ENCODE peak calls at places on chromosomes 4 and X, in five cellular contexts. One of them, this sample, is unnamed.
A peak's percentile ranks its signal among the peaks of the same experiment; 100 is the strongest.

GRCh38 chr4:140335076-140335475 is 38.4 kb upstream of the SCOC start:
- DNase-seq in astrocyte: peak; percentile 10
- DNase-seq in GM12878: no peak
- DNase-seq in Karpas-422: no peak
- DNase-seq in MM.1S: no peak
- DNase-seq in this sample: no peak

GRCh38 chr4:165136529-165136928 is 23.9 kb upstream of the TMEM192 start:
- DNase-seq in astrocyte: no peak
- DNase-seq in GM12878: no peak
- DNase-seq in Karpas-422: no peak
- DNase-seq in MM.1S: no peak
- DNase-seq in this sample: no peak

GRCh38 chr4:165493359-165493758 is 114.6 kb downstream of the CPE start:
- DNase-seq in astrocyte: peak; percentile 30
- DNase-seq in GM12878: no peak
- DNase-seq in Karpas-422: peak; percentile 88
- DNase-seq in MM.1S: peak; percentile 65
- DNase-seq in this sample: peak; percentile 91

GRCh38 chr4:96170198-96170597 is 330.3 kb downstream of the PDHA2 start:
- DNase-seq in astrocyte: no peak
- DNase-seq in GM12878: no peak
- DNase-seq in Karpas-422: no peak
- DNase-seq in MM.1S: no peak
- DNase-seq in this sample: no peak

GRCh38 chr4:17024430-17024829 is 126.0 kb upstream of the LDB2 start:
- DNase-seq in astrocyte: no peak
- DNase-seq in GM12878: no peak
- DNase-seq in Karpas-422: no peak
- DNase-seq in MM.1S: no peak
- DNase-seq in this sample: no peak

GRCh38 chr4:6125103-6125651 is 75.2 kb downstream of the JAKMIP1 start:
- DNase-seq in astrocyte: no peak
- DNase-seq in GM12878: no peak
- DNase-seq in Karpas-422: no peak
- DNase-seq in MM.1S: no peak
- DNase-seq in this sample: no peak

GRCh38 chr4:105179539-105180401 is 33.1 kb downstream of the TET2 start:
- DNase-seq in astrocyte: peak; percentile 30
- DNase-seq in GM12878: no peak
- DNase-seq in Karpas-422: no peak
- DNase-seq in MM.1S: no peak
- DNase-seq in this sample: no peak

GRCh38 chrX:41823402-41823801 is 99.4 kb downstream of the GPR82 start:
- DNase-seq in astrocyte: peak; percentile 32
- DNase-seq in GM12878: no peak
- DNase-seq in Karpas-422: no peak
- DNase-seq in MM.1S: no peak
- DNase-seq in this sample: no peak

GRCh38 chr4:14863420-14864364 is 138.6 kb upstream of the CPEB2 start:
- DNase-seq in astrocyte: no peak
- DNase-seq in GM12878: no peak
- DNase-seq in Karpas-422: no peak
- DNase-seq in MM.1S: no peak
- DNase-seq in this sample: peak; percentile 85

GRCh38 chr4:921830-922331 is 10.2 kb downstream of the GAK start:
- DNase-seq in astrocyte: peak; percentile 33
- DNase-seq in GM12878: peak; percentile 83
- DNase-seq in Karpas-422: no peak
- DNase-seq in MM.1S: no peak
- DNase-seq in this sample: no peak

GRCh38 chr4:75370582-75370981 is 143.6 kb downstream of the RCHY1 start:
- DNase-seq in astrocyte: no peak
- DNase-seq in GM12878: no peak
- DNase-seq in Karpas-422: no peak
- DNase-seq in MM.1S: no peak
- DNase-seq in this sample: no peak

GRCh38 chr4:40256329-40256728 is 59.5 kb downstream of the RHOH start:
- DNase-seq in astrocyte: no peak
- DNase-seq in GM12878: no peak
- DNase-seq in Karpas-422: no peak
- DNase-seq in MM.1S: no peak
- DNase-seq in this sample: no peak

GRCh38 chr4:150104401-150105027 is 26.3 kb downstream of the DCLK2 start:
- DNase-seq in astrocyte: no peak
- DNase-seq in GM12878: no peak
- DNase-seq in Karpas-422: no peak
- DNase-seq in MM.1S: no peak
- DNase-seq in this sample: no peak

GRCh38 chr4:120509222-120509621 is 413.3 kb downstream of the PRDM5 start:
- DNase-seq in astrocyte: no peak
- DNase-seq in GM12878: no peak
- DNase-seq in Karpas-422: no peak
- DNase-seq in MM.1S: no peak
- DNase-seq in this sample: no peak

GRCh38 chr4:72909461-72909860 is 160.1 kb downstream of the COX18 start:
- DNase-seq in astrocyte: no peak
- DNase-seq in GM12878: no peak
- DNase-seq in Karpas-422: peak; percentile 63
- DNase-seq in MM.1S: peak; percentile 28
- DNase-seq in this sample: peak; percentile 52

GRCh38 chr4:64715741-64716140 is 306.5 kb upstream of the TECRL start:
- DNase-seq in astrocyte: no peak
- DNase-seq in GM12878: no peak
- DNase-seq in Karpas-422: no peak
- DNase-seq in MM.1S: no peak
- DNase-seq in this sample: no peak

GRCh38 chr4:151721466-151721865 is 39.3 kb downstream of the GATB start:
- DNase-seq in astrocyte: no peak
- DNase-seq in GM12878: no peak
- DNase-seq in Karpas-422: no peak
- DNase-seq in MM.1S: no peak
- DNase-seq in this sample: no peak

GRCh38 chr4:38909015-38909414 is 41.4 kb downstream of the FAM114A1 start:
- DNase-seq in astrocyte: no peak
- DNase-seq in GM12878: no peak
- DNase-seq in Karpas-422: no peak
- DNase-seq in MM.1S: no peak
- DNase-seq in this sample: no peak

GRCh38 chr4:38905657-38906398 is 38.2 kb downstream of the FAM114A1 start:
- DNase-seq in astrocyte: no peak
- DNase-seq in GM12878: no peak
- DNase-seq in Karpas-422: no peak
- DNase-seq in MM.1S: no peak
- DNase-seq in this sample: no peak

GRCh38 chr4:38902221-38902620 is 34.6 kb downstream of the FAM114A1 start:
- DNase-seq in astrocyte: no peak
- DNase-seq in GM12878: no peak
- DNase-seq in Karpas-422: no peak
- DNase-seq in MM.1S: no peak
- DNase-seq in this sample: no peak

GRCh38 chr4:38902695-38903094 is 35.1 kb downstream of the FAM114A1 start:
- DNase-seq in astrocyte: no peak
- DNase-seq in GM12878: no peak
- DNase-seq in Karpas-422: peak; percentile 79
- DNase-seq in MM.1S: peak; percentile 63
- DNase-seq in this sample: peak; percentile 21

GRCh38 chr4:38904090-38904666 is 36.6 kb downstream of the FAM114A1 start:
- DNase-seq in astrocyte: no peak
- DNase-seq in GM12878: no peak
- DNase-seq in Karpas-422: no peak
- DNase-seq in MM.1S: no peak
- DNase-seq in this sample: no peak
- H3K9ac ChIP-seq in astrocyte: no peak overlapping the region
- H3K9ac ChIP-seq in GM12878: no peak overlapping the region
- H3K9ac ChIP-seq in Karpas-422: no peak overlapping the region
- H3K9ac ChIP-seq in MM.1S: no peak overlapping the region
- H3K9ac ChIP-seq in this sample: no peak overlapping the region

DNA sequence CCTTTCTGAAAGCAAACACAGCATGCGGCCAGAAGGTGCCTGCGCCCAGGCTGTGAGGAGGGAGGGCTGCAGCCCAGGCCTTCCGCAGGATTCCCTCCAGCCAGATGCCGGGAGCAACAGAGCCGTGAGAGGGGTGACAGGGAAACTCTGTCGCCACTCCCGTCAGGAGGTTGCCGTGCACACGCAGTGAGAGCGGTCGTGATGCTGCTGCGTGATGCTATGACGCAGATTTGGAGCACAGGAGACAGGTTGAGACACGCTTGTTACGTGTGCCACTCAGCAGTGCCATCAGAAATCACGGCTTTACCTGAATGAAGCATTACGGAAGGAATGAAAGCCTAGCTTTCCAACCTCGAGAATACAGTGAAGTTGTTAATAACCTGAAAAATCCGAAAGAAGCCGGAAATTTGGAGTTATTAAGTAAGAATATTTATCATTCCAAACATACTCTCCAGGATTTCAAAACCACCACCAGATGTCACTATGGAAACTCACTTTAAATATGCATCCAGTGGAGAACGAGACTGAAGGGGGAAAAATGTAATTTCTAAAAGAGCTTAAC is 54.4 kb downstream of the FAT1 start:
- DNase-seq in astrocyte: peak; percentile 71
- DNase-seq in GM12878: no peak
- DNase-seq in Karpas-422: peak; percentile 47
- DNase-seq in MM.1S: no peak
- DNase-seq in this sample: peak; percentile 41
- H3K4me3 ChIP-seq in astrocyte: no peak overlapping the region
- H3K4me3 ChIP-seq in GM12878: no peak overlapping the region
- H3K4me3 ChIP-seq in Karpas-422: no peak overlapping the region
- H3K4me3 ChIP-seq in MM.1S: no peak overlapping the region
- H3K4me3 ChIP-seq in this sample: no peak overlapping the region

GRCh38 chr4:30792616-30793015 is 72.4 kb downstream of the PCDH7 start:
- DNase-seq in astrocyte: peak; percentile 50
- DNase-seq in GM12878: no peak
- DNase-seq in Karpas-422: no peak
- DNase-seq in MM.1S: no peak
- DNase-seq in this sample: peak; percentile 23

GRCh38 chr4:30789219-30789671 is 69.1 kb downstream of the PCDH7 start:
- DNase-seq in astrocyte: no peak
- DNase-seq in GM12878: no peak
- DNase-seq in Karpas-422: no peak
- DNase-seq in MM.1S: peak; percentile 54
- DNase-seq in this sample: no peak

GRCh38 chr4:30790123-30790522 is 70.0 kb downstream of the PCDH7 start:
- DNase-seq in astrocyte: no peak
- DNase-seq in GM12878: no peak
- DNase-seq in Karpas-422: no peak
- DNase-seq in MM.1S: no peak
- DNase-seq in this sample: no peak

DNA sequence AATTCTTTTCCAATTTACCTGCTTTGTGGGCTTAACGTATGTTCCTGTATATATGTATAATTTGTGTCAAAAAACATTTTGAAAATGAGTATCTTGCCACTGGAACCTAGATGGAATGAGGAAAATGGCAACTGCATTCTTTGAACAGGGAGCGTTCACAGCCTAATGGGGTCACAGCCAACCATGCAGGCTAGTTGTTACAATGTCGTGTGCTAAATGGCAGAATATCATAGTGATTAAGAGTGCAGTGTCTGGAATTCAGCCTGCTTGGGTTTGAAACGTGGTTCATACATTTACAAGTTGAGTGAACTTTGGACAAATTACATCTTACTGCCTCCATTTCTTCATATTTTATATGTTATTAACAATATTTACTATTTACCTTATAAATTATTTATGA is 70.8 kb downstream of the PCDH7 start:
- DNase-seq in astrocyte: no peak
- DNase-seq in GM12878: no peak
- DNase-seq in Karpas-422: no peak
- DNase-seq in MM.1S: no peak
- DNase-seq in this sample: no peak
- H3K9ac ChIP-seq in astrocyte: no peak overlapping the region
- H3K9ac ChIP-seq in GM12878: no peak overlapping the region
- H3K9ac ChIP-seq in Karpas-422: no peak overlapping the region
- H3K9ac ChIP-seq in MM.1S: no peak overlapping the region
- H3K9ac ChIP-seq in this sample: no peak overlapping the region

DNA sequence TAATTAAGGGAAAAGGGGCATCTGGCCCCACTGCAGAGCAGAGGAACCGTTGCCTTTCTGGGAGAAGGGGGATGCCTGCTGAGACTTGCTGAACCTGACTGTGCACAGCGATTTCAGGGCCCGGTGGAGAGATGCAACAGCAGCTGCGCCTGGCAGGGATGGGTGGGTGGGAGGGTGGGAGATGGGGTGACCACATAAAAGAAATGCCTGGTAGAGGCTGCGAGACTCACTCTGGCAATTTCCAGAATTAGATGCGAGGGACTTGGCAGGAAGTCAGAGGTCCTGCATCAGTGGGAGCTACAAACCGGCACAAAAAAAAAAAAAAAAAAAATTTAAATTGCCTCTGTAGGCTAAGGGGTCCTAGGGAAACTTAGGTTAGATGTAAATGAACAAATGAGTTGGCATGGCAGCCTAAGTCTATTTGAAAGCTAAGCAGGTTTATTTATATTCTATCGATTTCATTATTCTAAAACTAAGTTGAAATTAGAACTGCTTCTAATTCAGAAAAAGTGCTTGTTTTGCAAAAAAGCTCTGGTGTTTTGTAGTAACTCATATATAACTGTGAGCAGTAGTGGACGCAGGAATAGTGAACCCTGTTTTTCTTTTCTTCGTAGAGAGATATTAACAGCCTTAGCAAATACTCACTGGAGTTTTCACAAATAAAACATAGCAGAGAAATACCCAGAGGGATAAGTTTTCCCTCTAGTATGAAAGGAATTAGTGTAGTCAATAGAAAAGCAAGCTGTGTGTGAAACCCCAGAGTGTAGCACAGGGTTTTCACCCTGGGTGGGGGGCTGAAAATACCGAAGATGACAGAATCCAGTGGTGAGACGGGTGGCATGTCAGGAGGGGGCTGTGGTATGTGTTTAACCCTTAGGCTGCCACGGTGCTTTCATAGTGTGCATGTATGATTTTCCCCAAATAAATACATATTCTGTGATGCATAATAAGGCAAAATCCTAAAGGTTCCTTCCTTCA is 130.1 kb downstream of the EGF start:
- DNase-seq in astrocyte: no peak
- DNase-seq in GM12878: no peak
- DNase-seq in Karpas-422: no peak
- DNase-seq in MM.1S: no peak
- DNase-seq in this sample: peak; percentile 16
- H3K4me3 ChIP-seq in astrocyte: no peak overlapping the region
- H3K4me3 ChIP-seq in GM12878: no peak overlapping the region
- H3K4me3 ChIP-seq in Karpas-422: no peak overlapping the region
- H3K4me3 ChIP-seq in MM.1S: no peak overlapping the region
- H3K4me3 ChIP-seq in this sample: no peak overlapping the region

DNA sequence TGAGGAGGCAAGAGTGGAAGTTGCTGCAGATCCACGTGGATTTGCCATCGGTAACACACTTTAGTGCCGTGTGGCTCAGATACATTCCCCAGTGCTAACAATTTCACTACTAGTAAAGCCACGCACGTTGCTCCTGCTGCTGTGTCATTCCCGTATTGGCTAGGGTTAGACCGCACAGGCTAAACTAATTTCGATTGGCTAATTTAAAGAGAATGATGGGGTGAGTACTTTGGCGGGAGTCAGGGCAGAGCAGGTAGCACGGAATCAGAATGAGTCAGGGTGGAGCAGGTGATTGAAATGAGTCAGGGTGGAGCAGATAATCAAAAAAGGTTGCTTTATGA is 1337.5 kb downstream of the FSTL5 start:
- DNase-seq in astrocyte: no peak
- DNase-seq in GM12878: no peak
- DNase-seq in Karpas-422: no peak
- DNase-seq in MM.1S: no peak
- DNase-seq in this sample: no peak
- H3K9ac ChIP-seq in astrocyte: no peak overlapping the region
- H3K9ac ChIP-seq in GM12878: no peak overlapping the region
- H3K9ac ChIP-seq in Karpas-422: no peak overlapping the region
- H3K9ac ChIP-seq in MM.1S: no peak overlapping the region
- H3K9ac ChIP-seq in this sample: no peak overlapping the region